ENCODE peak calls at places on chromosomes 4 and X, in six cellular contexts. H is esophagus muscularis mucosa; A is cardiac muscle cell; W is PC-3; M is breast epithelium; C is CD4-positive, CD25-positive, alpha-beta regulatory T cell. E is an unnamed sample.
A peak's percentile ranks its signal among the peaks of the same experiment; 100 is the strongest.

GRCh38 chrX:39855748-39856129 is 242.0 kb downstream of the BCOR start:
- DNase-seq in A (no peak), W (peak; percentile 77), C (peak; percentile 64), M (no peak), H (no peak), E (peak; percentile 49)

GRCh38 chr4:111556861-111557260 is 588.4 kb upstream of the FAM241A start:
- DNase-seq in H (no peak), M (no peak), A (no peak), W (peak; percentile 29), C (no peak), E (no peak)

GRCh38 chrX:120857240-120857639 is 18.4 kb downstream of the CT47B1 start:
- DNase-seq in C (no peak), A (no peak), M (no peak), H (no peak), W (peak; percentile 51), E (no peak)

GRCh38 chr4:127370495-127371069 is 262.2 kb upstream of the INTU start:
- DNase-seq in W (no peak), H (no peak), C (no peak), A (no peak), M (peak; percentile 18), E (no peak)

GRCh38 chr4:108030332-108030731 is 40.6 kb downstream of the HADH start:
- DNase-seq in H (no peak), A (peak; percentile 60), W (peak; percentile 39), C (peak; percentile 55), M (no peak), E (no peak)

GRCh38 chrX:44949125-44949524 is 76.1 kb downstream of the KDM6A start:
- DNase-seq in M (no peak), A (no peak), W (no peak), C (no peak), H (no peak), E (no peak)

GRCh38 chr4:46274717-46275116 is 115.2 kb downstream of the GABRA2 start:
- DNase-seq in A (peak; percentile 14), C (no peak), H (no peak), W (peak; percentile 6), M (no peak), E (no peak)

GRCh38 chr4:146585761-146586333 is 52.8 kb upstream of the POU4F2 start:
- DNase-seq in A (no peak), C (no peak), W (no peak), M (no peak), H (no peak), E (no peak)

GRCh38 chrX:76643590-76643989 is 216.1 kb downstream of the MAGEE1 start:
- DNase-seq in H (no peak), A (no peak), M (no peak), W (no peak), C (no peak), E (no peak)

GRCh38 chrX:21740329-21741274 is 17.3 kb downstream of the SMPX start:
- DNase-seq in W (no peak), M (no peak), H (no peak), C (no peak), A (peak; percentile 32), E (no peak)

GRCh38 chrX:126655061-126655460 is 102.4 kb upstream of the DCAF12L1 start:
- DNase-seq in W (peak; percentile 51), H (no peak), M (no peak), A (no peak), C (no peak), E (no peak)

GRCh38 chr4:146243141-146243882 is 29.0 kb downstream of the REELD1 start:
- DNase-seq in M (no peak), H (peak; percentile 68), W (peak; percentile 21), A (no peak), C (peak; percentile 7), E (peak; percentile 26)

GRCh38 chrX:117038918-117039440 is 576.2 kb upstream of the CT83 start:
- DNase-seq in M (no peak), C (no peak), H (no peak), A (no peak), W (no peak), E (no peak)

GRCh38 chrX:130874751-130875150 is 28.3 kb downstream of the ENOX2 start:
- DNase-seq in M (no peak), H (no peak), C (no peak), A (no peak), W (no peak), E (no peak)

GRCh38 chrX:63561425-63561824 is 210.3 kb upstream of the SPIN4 start:
- DNase-seq in M (no peak), A (peak; percentile 7), H (no peak), C (no peak), W (peak; percentile 7), E (no peak)

GRCh38 chr4:16893141-16893571 is 5.3 kb downstream of the LDB2 start:
- DNase-seq in H (no peak), W (no peak), A (no peak), M (no peak), C (no peak), E (no peak)

GRCh38 chr4:181525641-181526040 is 717.6 kb upstream of the TENM3 start:
- DNase-seq in A (peak; percentile 7), M (no peak), C (no peak), W (no peak), H (no peak), E (no peak)

GRCh38 chr4:13367244-13367643 is 116.9 kb downstream of the RAB28 start:
- DNase-seq in W (no peak), M (no peak), A (no peak), C (no peak), H (no peak), E (no peak)

GRCh38 chr4:118865091-118865708 is 23.5 kb upstream of the SYNPO2 start:
- DNase-seq in A (peak; percentile 71), H (no peak), C (no peak), M (peak; percentile 73), W (peak; percentile 69), E (no peak)

GRCh38 chrX:114508836-114509235 is 75.0 kb upstream of the HTR2C start:
- DNase-seq in M (no peak), H (no peak), A (no peak), C (no peak), W (peak; percentile 79), E (no peak)

GRCh38 chr4:79334783-79335182 is 8.9 kb upstream of the NAA11 start:
- DNase-seq in A (no peak), W (peak; percentile 30), C (no peak), M (no peak), H (no peak), E (no peak)

GRCh38 chr4:16669036-16669435 is 229.4 kb downstream of the LDB2 start:
- DNase-seq in W (no peak), C (no peak), A (no peak), M (no peak), H (no peak), E (no peak)

GRCh38 chr4:125369098-125369497 is 54.3 kb downstream of the FAT4 start:
- DNase-seq in C (no peak), W (no peak), H (no peak), A (no peak), M (no peak), E (no peak)

GRCh38 chr4:122334828-122335227 is 44.0 kb upstream of the ADAD1 start:
- DNase-seq in C (no peak), W (no peak), A (no peak), H (no peak), M (no peak), E (no peak)

GRCh38 chrX:127873637-127874036 is 178.6 kb downstream of the ACTRT1 start:
- DNase-seq in W (no peak), M (no peak), A (no peak), H (no peak), C (no peak), E (no peak)

GRCh38 chrX:48470110-48470832 is at the start of gene SLC38A5:
- DNase-seq in A (no peak), H (no peak), M (no peak), W (no peak), C (no peak), E (no peak)

GRCh38 chrX:29935455-29935854 is 279.9 kb upstream of the MAGEB2 start:
- DNase-seq in W (no peak), C (no peak), H (no peak), A (no peak), M (no peak), E (no peak)

GRCh38 chrX:115393271-115393670 is 103.8 kb downstream of the LUZP4 start:
- DNase-seq in A (peak; percentile 35), W (peak; percentile 91), H (no peak), M (no peak), C (no peak), E (no peak)

GRCh38 chr4:145944886-145945285 is 6.3 kb upstream of the ZNF827 start:
- DNase-seq in C (no peak), H (no peak), A (no peak), M (no peak), W (no peak), E (no peak)

GRCh38 chr4:33323393-33323792 is 2603.2 kb downstream of the PCDH7 start:
- DNase-seq in C (no peak), A (no peak), M (no peak), H (no peak), W (peak; percentile 31), E (no peak)
- H3K9me3 ChIP-seq in C (no peaks in the 10 kb centered on the region), A (no peaks in the 10 kb centered on the region), M (no peaks in the 10 kb centered on the region), H (no peaks in the 10 kb centered on the region), W (no peaks in the 10 kb centered on the region), E (no peaks in the 10 kb centered on the region)

GRCh38 chr4:87204559-87204958 is 15.9 kb downstream of the KLHL8 start:
- DNase-seq in W (no peak), M (no peak), A (no peak), C (no peak), H (no peak), E (no peak)
- H3K9me3 ChIP-seq in W (no peaks in the 10 kb centered on the region), M (no peaks in the 10 kb centered on the region), A (no peaks in the 10 kb centered on the region), C (peaks cover 6% of the 10 kb centered on the region), H (no peaks in the 10 kb centered on the region), E (no peaks in the 10 kb centered on the region)

GRCh38 chr4:188661502-188661901 is 522.3 kb downstream of the TRIML1 start:
- DNase-seq in A (no peak), C (no peak), H (no peak), W (no peak), M (no peak), E (no peak)

GRCh38 chr4:188663369-188663768 is 524.1 kb downstream of the TRIML1 start:
- DNase-seq in W (no peak), A (no peak), H (no peak), M (no peak), C (no peak), E (no peak)

GRCh38 chr4:188660796-188661195 is 521.6 kb downstream of the TRIML1 start:
- DNase-seq in A (no peak), W (no peak), H (no peak), M (no peak), C (no peak), E (no peak)

GRCh38 chr4:188665466-188665865 is 526.2 kb downstream of the TRIML1 start:
- DNase-seq in M (no peak), H (no peak), A (no peak), W (no peak), C (no peak), E (no peak)
- H3K9me3 ChIP-seq in M (no peaks in the 10 kb centered on the region), H (peaks cover 15% of the 10 kb centered on the region), A (no peaks in the 10 kb centered on the region), W (no peaks in the 10 kb centered on the region), C (no peaks in the 10 kb centered on the region), E (no peaks in the 10 kb centered on the region)

DNA sequence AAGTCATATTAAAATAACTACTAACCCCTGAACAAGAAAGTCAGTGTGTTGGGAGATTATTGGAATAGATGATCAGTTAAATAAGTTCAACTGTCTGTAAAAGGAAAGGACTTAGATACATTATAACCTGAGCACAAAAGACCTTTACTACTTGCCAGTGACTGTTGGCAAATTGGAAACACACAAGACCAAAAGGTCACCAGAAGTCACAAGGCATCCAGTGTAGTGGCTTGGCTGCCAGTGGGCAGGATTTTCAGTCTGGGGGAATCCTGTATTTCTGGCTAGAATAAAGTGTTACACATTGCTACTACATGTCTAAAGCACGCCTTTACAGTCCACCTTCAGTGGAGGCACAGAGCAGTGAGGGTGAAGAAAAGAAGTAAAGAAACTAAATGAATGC is 108.3 kb upstream of the AR start:
- DNase-seq in C (no peak), A (no peak), H (no peak), M (no peak), W (no peak), E (no peak)
- H3K9me3 ChIP-seq in C (no peaks in the 10 kb centered on the region), A (no peaks in the 10 kb centered on the region), H (no peaks in the 10 kb centered on the region), M (no peaks in the 10 kb centered on the region), W (no peaks in the 10 kb centered on the region), E (peaks cover 3% of the 10 kb centered on the region)